ENCODE peak calls at places on chromosome 16, in six cellular contexts. One of them, this sample, is unnamed.

GRCh38 chr16:88289549-88290344 is 93.0 kb upstream of the ZNF469 start:
- DNase-seq in stomach: no peak
- DNase-seq in upper lobe of left lung: no peak
- DNase-seq in HepG2: no peak
- DNase-seq in A549: no peak
- DNase-seq in ovary: peak
- DNase-seq in this sample: no peak

GRCh38 chr16:49345829-49346228 is 27.8 kb upstream of the C16orf78 start:
- DNase-seq in upper lobe of left lung: no peak
- DNase-seq in ovary: no peak
- DNase-seq in A549: no peak
- DNase-seq in stomach: no peak
- DNase-seq in HepG2: no peak
- DNase-seq in this sample: no peak

GRCh38 chr16:69490707-69491324 is 66.4 kb downstream of the CYB5B start:
- DNase-seq in HepG2: no peak
- DNase-seq in A549: no peak
- DNase-seq in upper lobe of left lung: no peak
- DNase-seq in stomach: no peak
- DNase-seq in ovary: no peak
- DNase-seq in this sample: no peak

GRCh38 chr16:82340531-82340930 is 170.5 kb upstream of the MPHOSPH6 start:
- DNase-seq in ovary: no peak
- DNase-seq in upper lobe of left lung: no peak
- DNase-seq in A549: no peak
- DNase-seq in stomach: no peak
- DNase-seq in HepG2: no peak
- DNase-seq in this sample: no peak

GRCh38 chr16:53789159-53789558 is 85.2 kb downstream of the FTO start:
- DNase-seq in A549: no peak
- DNase-seq in HepG2: no peak
- DNase-seq in stomach: no peak
- DNase-seq in ovary: no peak
- DNase-seq in upper lobe of left lung: no peak
- DNase-seq in this sample: no peak

GRCh38 chr16:3716831-3717234 is 491 bp downstream of the TRAP1 start:
- DNase-seq in ovary: no peak
- DNase-seq in HepG2: no peak
- DNase-seq in stomach: no peak
- DNase-seq in A549: peak
- DNase-seq in upper lobe of left lung: no peak
- DNase-seq in this sample: peak

GRCh38 chr16:1784977-1785845 is 2.5 kb downstream of the NUBP2 start:
- DNase-seq in HepG2: no peak
- DNase-seq in A549: no peak
- DNase-seq in stomach: no peak
- DNase-seq in upper lobe of left lung: no peak
- DNase-seq in ovary: peak
- DNase-seq in this sample: peak

GRCh38 chr16:87764600-87765472 is 950 bp downstream of the KLHDC4 start:
- DNase-seq in HepG2: no peak
- DNase-seq in upper lobe of left lung: peak
- DNase-seq in A549: no peak
- DNase-seq in stomach: no peak
- DNase-seq in ovary: no peak
- DNase-seq in this sample: no peak

GRCh38 chr16:79286646-79287423 is 313.7 kb downstream of the MAF start:
- DNase-seq in upper lobe of left lung: peak
- DNase-seq in stomach: peak
- DNase-seq in HepG2: no peak
- DNase-seq in A549: no peak
- DNase-seq in ovary: peak
- DNase-seq in this sample: peak

GRCh38 chr16:1538804-1539520 is 5.5 kb downstream of the TMEM204 start:
- DNase-seq in ovary: peak
- DNase-seq in HepG2: no peak
- DNase-seq in stomach: no peak
- DNase-seq in A549: peak
- DNase-seq in upper lobe of left lung: peak
- DNase-seq in this sample: no peak

GRCh38 chr16:54080524-54081008 is 206.0 kb downstream of the IRX3 start:
- DNase-seq in stomach: peak
- DNase-seq in A549: peak
- DNase-seq in HepG2: peak
- DNase-seq in upper lobe of left lung: no peak
- DNase-seq in ovary: no peak
- DNase-seq in this sample: no peak

GRCh38 chr16:17448640-17449638 is 21.8 kb downstream of the XYLT1 start:
- DNase-seq in stomach: no peak
- DNase-seq in upper lobe of left lung: peak
- DNase-seq in ovary: no peak
- DNase-seq in A549: no peak
- DNase-seq in HepG2: no peak
- DNase-seq in this sample: peak

GRCh38 chr16:3195975-3196374 is 8.0 kb downstream of the OR1F1 start:
- DNase-seq in A549: peak
- DNase-seq in HepG2: peak
- DNase-seq in upper lobe of left lung: no peak
- DNase-seq in stomach: no peak
- DNase-seq in ovary: no peak
- DNase-seq in this sample: no peak

GRCh38 chr16:13070268-13070667 is 168.9 kb downstream of the SHISA9 start:
- DNase-seq in A549: no peak
- DNase-seq in stomach: no peak
- DNase-seq in HepG2: no peak
- DNase-seq in ovary: no peak
- DNase-seq in upper lobe of left lung: peak
- DNase-seq in this sample: no peak

GRCh38 chr16:85536411-85537330 is 76.5 kb upstream of the GSE1 start:
- DNase-seq in HepG2: peak
- DNase-seq in A549: no peak
- DNase-seq in ovary: no peak
- DNase-seq in upper lobe of left lung: no peak
- DNase-seq in stomach: no peak
- DNase-seq in this sample: no peak

GRCh38 chr16:88306860-88307545 is 75.8 kb upstream of the ZNF469 start:
- DNase-seq in upper lobe of left lung: no peak
- DNase-seq in stomach: no peak
- DNase-seq in ovary: peak
- DNase-seq in A549: no peak
- DNase-seq in HepG2: peak
- DNase-seq in this sample: no peak

GRCh38 chr16:25006504-25007055 is 8.6 kb downstream of the ARHGAP17 start:
- DNase-seq in ovary: no peak
- DNase-seq in HepG2: peak
- DNase-seq in A549: no peak
- DNase-seq in stomach: no peak
- DNase-seq in upper lobe of left lung: no peak
- DNase-seq in this sample: peak

GRCh38 chr16:69150146-69150865 is 17.9 kb downstream of the UTP4 start:
- DNase-seq in A549: peak
- DNase-seq in HepG2: peak
- DNase-seq in upper lobe of left lung: no peak
- DNase-seq in stomach: peak
- DNase-seq in ovary: peak
- DNase-seq in this sample: peak

GRCh38 chr16:84726079-84726669 is 26.4 kb downstream of the USP10 start:
- DNase-seq in HepG2: peak
- DNase-seq in upper lobe of left lung: no peak
- DNase-seq in A549: peak
- DNase-seq in stomach: peak
- DNase-seq in ovary: peak
- DNase-seq in this sample: peak

GRCh38 chr16:49951568-49952195 is 73.3 kb upstream of the CNEP1R1 start:
- DNase-seq in upper lobe of left lung: no peak
- DNase-seq in HepG2: no peak
- DNase-seq in A549: peak
- DNase-seq in ovary: no peak
- DNase-seq in stomach: no peak
- DNase-seq in this sample: no peak

GRCh38 chr16:17777461-17777863 is 306.7 kb upstream of the XYLT1 start:
- DNase-seq in A549: no peak
- DNase-seq in stomach: no peak
- DNase-seq in HepG2: peak
- DNase-seq in upper lobe of left lung: no peak
- DNase-seq in ovary: no peak
- DNase-seq in this sample: no peak

DNA sequence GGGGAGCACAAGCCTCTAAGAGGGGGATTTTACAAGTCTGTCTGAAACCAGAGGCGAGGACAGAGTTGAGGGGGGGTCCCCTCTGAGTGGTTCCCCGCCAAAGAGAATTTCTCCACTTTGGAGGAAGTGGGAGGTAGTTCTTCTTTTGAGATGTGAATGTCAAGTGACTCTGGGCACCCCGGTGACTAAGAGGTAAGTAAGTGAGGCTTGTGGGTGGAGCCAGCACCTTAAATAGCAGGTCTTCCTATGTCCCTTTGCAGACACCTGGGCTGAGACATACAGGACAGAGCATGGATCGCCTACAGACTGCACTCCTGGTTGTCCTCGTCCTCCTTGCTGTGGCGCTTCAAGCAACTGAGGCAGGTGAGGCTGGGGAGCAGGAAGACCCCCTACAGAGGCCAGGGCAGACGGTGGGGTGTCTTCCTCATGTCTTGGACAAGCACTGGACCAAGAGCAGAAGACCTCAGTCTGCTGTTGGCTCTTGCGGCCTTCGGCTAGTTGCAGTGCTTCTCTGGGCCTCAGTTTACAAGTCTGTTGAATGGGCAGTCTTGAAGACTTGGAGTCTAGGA is at the start of gene CCL22:
- DNase-seq in stomach: peak
- DNase-seq in A549: no peak
- DNase-seq in HepG2: no peak
- DNase-seq in ovary: no peak
- DNase-seq in upper lobe of left lung: no peak
- DNase-seq in this sample: no peak
- TF ChIP-seq POLR2A in stomach: no peak
- TF ChIP-seq POLR2A in A549: no peak
- TF ChIP-seq POLR2A in HepG2: no peak
- TF ChIP-seq POLR2A in ovary: no peak
- TF ChIP-seq POLR2A in upper lobe of left lung: no peak
- TF ChIP-seq POLR2A in this sample: no peak

DNA sequence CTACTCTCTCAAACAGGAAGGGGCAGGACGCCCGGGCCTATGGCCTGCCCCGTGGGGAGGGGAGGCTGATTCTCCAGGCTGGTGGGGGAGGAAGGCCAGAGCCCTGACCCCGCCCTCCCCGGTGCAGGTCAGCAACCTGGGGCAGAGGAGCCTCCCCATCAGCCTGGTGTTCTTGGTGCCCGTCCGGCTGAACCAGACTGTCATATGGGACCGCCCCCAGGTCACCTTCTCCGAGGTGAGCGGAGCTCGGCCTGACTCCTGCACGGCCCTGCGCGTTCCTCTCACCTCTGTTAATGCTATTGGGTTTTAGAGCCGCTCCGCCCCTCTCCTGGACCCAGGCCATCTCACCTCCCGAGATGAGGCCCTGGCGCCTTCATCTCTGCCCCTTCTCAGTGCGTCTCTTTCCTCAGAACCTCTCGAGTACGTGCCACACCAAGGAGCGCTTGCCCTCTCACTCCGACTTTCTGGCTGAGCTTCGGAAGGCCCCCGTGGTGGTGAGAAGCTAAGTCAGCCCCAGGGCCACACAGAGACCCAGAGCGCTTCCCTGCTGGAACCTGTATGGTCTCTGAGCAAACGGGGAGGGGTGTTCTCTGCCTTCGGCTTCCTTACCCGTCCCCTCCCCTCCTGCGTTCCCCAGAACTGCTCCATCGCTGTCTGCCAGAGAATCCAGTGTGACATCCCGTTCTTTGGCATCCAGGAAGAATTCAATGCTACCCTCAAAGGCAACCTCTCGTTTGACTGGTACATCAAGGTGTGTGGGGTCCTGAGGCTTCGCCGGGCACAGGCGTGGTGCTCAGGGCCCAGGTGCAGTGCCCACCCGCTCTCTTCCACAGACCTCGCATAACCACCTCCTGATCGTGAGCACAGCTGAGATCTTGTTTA is 25.1 kb upstream of the ITGAX start:
- DNase-seq in stomach: no peak
- DNase-seq in HepG2: no peak
- DNase-seq in upper lobe of left lung: peak
- DNase-seq in A549: no peak
- DNase-seq in ovary: no peak
- DNase-seq in this sample: no peak
- H3K4me3 ChIP-seq in stomach: no peak
- H3K4me3 ChIP-seq in HepG2: no peak
- H3K4me3 ChIP-seq in upper lobe of left lung: no peak
- H3K4me3 ChIP-seq in A549: no peak
- H3K4me3 ChIP-seq in ovary: no peak
- H3K4me3 ChIP-seq in this sample: no peak

DNA sequence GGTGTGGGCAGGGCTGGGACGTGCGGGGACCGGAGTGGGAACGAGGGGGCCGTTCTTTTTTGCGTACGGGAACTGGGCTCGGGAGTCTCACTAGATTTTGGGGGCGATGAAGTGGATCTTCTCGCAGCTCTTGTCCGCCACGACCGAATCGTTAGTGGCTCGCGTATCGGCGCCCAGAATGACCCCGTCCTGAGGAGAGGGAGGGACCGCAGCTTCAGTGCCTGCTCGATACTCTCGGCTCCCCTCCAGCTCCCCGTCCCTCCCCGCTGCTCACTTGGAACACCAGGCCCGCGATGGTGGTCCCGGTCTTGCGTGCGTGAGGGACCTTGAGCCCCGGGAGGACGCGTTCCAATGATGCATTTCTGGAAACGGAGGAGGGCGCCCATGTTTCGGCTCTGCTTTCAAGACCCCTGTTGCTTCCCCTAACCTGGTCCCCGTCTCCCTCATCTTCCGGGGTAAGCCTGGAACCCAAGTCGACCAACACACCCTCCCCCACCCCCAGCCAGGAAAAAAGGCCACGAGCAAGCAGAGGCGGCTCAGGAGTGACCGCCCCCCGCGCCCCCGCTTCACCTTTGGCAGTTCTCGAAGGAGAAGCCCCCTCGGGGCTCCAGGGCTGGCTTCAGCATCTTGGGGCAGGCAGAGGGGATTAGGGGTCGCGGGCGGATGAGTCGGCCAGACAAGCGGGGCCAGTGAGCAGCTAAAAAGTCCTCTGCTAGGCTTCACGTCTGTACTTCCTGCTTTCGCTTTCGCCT is at the start of gene PSMB10:
- DNase-seq in upper lobe of left lung: peak
- DNase-seq in stomach: peak
- DNase-seq in ovary: no peak
- DNase-seq in A549: no peak
- DNase-seq in HepG2: peak
- DNase-seq in this sample: no peak
- TF ChIP-seq EP300 in upper lobe of left lung: no peak
- TF ChIP-seq EP300 in stomach: no peak
- TF ChIP-seq EP300 in ovary: no peak
- TF ChIP-seq EP300 in A549: no peak
- TF ChIP-seq EP300 in HepG2: no peak
- TF ChIP-seq EP300 in this sample: no peak

GRCh38 chr16:55233464-55233863 is 90.5 kb upstream of the IRX6 start:
- DNase-seq in A549: no peak
- DNase-seq in ovary: no peak
- DNase-seq in stomach: no peak
- DNase-seq in upper lobe of left lung: no peak
- DNase-seq in HepG2: no peak
- DNase-seq in this sample: no peak
- TF ChIP-seq POLR2A in A549: no peak
- TF ChIP-seq POLR2A in ovary: no peak
- TF ChIP-seq POLR2A in stomach: no peak
- TF ChIP-seq POLR2A in upper lobe of left lung: no peak
- TF ChIP-seq POLR2A in HepG2: no peak
- TF ChIP-seq POLR2A in this sample: no peak

GRCh38 chr16:86665929-86666328 is 87.6 kb downstream of the FOXL1 start:
- DNase-seq in HepG2: no peak
- DNase-seq in stomach: no peak
- DNase-seq in A549: no peak
- DNase-seq in upper lobe of left lung: no peak
- DNase-seq in ovary: no peak
- DNase-seq in this sample: no peak
- H3K4me3 ChIP-seq in HepG2: no peak
- H3K4me3 ChIP-seq in stomach: no peak
- H3K4me3 ChIP-seq in A549: peak
- H3K4me3 ChIP-seq in upper lobe of left lung: no peak
- H3K4me3 ChIP-seq in ovary: no peak
- H3K4me3 ChIP-seq in this sample: no peak

This sample was measured in transverse colon.